ENCODE peak calls at places on chromosomes 16 and 17, in ten cellular contexts. One of them, this sample, is unnamed.

GRCh38 chr17:75754378-75755204 is 10.4 kb downstream of the GALK1 start:
- DNase-seq in small intestine: no peak
- DNase-seq in endothelial cell of umbilical vein: no peak
- DNase-seq in thoracic aorta: no peak
- DNase-seq in right atrium auricular region: no peak
- DNase-seq in PC-9: no peak
- DNase-seq in dorsolateral prefrontal cortex: no peak
- DNase-seq in heart right ventricle: no peak
- DNase-seq in CD4-positive, CD25-positive, alpha-beta regulatory T cell: no peak
- DNase-seq in adrenal gland: no peak
- DNase-seq in this sample: no peak

GRCh38 chr16:81531415-81531814 is 86.8 kb downstream of the CMIP start:
- DNase-seq in dorsolateral prefrontal cortex: no peak
- DNase-seq in right atrium auricular region: no peak
- DNase-seq in CD4-positive, CD25-positive, alpha-beta regulatory T cell: no peak
- DNase-seq in PC-9: no peak
- DNase-seq in adrenal gland: no peak
- DNase-seq in heart right ventricle: no peak
- DNase-seq in small intestine: peak; percentile 93
- DNase-seq in endothelial cell of umbilical vein: no peak
- DNase-seq in thoracic aorta: no peak
- DNase-seq in this sample: no peak

GRCh38 chr16:7303677-7304200 is 28.9 kb upstream of the RBFOX1 start:
- DNase-seq in CD4-positive, CD25-positive, alpha-beta regulatory T cell: no peak
- DNase-seq in small intestine: no peak
- DNase-seq in endothelial cell of umbilical vein: no peak
- DNase-seq in thoracic aorta: no peak
- DNase-seq in adrenal gland: no peak
- DNase-seq in right atrium auricular region: no peak
- DNase-seq in dorsolateral prefrontal cortex: no peak
- DNase-seq in PC-9: no peak
- DNase-seq in heart right ventricle: no peak
- DNase-seq in this sample: no peak

GRCh38 chr17:73042809-73043685 is 49.4 kb downstream of the SLC39A11 start:
- DNase-seq in endothelial cell of umbilical vein: no peak
- DNase-seq in dorsolateral prefrontal cortex: no peak
- DNase-seq in thoracic aorta: no peak
- DNase-seq in heart right ventricle: no peak
- DNase-seq in right atrium auricular region: no peak
- DNase-seq in adrenal gland: no peak
- DNase-seq in PC-9: no peak
- DNase-seq in small intestine: peak; percentile 4
- DNase-seq in CD4-positive, CD25-positive, alpha-beta regulatory T cell: no peak
- DNase-seq in this sample: no peak

GRCh38 chr16:85416267-85417109 is 196.6 kb upstream of the GSE1 start:
- DNase-seq in right atrium auricular region: no peak
- DNase-seq in dorsolateral prefrontal cortex: peak; percentile 18
- DNase-seq in small intestine: peak; percentile 71
- DNase-seq in endothelial cell of umbilical vein: no peak
- DNase-seq in thoracic aorta: no peak
- DNase-seq in adrenal gland: peak; percentile 59
- DNase-seq in PC-9: peak; percentile 65
- DNase-seq in CD4-positive, CD25-positive, alpha-beta regulatory T cell: peak; percentile 72
- DNase-seq in heart right ventricle: peak; percentile 64
- DNase-seq in this sample: no peak

GRCh38 chr17:82281502-82282238 is 8.2 kb upstream of the CSNK1D start:
- DNase-seq in endothelial cell of umbilical vein: peak; percentile 29
- DNase-seq in thoracic aorta: no peak
- DNase-seq in heart right ventricle: no peak
- DNase-seq in dorsolateral prefrontal cortex: no peak
- DNase-seq in CD4-positive, CD25-positive, alpha-beta regulatory T cell: no peak
- DNase-seq in PC-9: peak; percentile 89
- DNase-seq in small intestine: peak; percentile 80
- DNase-seq in adrenal gland: peak; percentile 56
- DNase-seq in right atrium auricular region: no peak
- DNase-seq in this sample: no peak

GRCh38 chr16:30615358-30616076 is 5.3 kb upstream of the ZNF689 start:
- DNase-seq in endothelial cell of umbilical vein: peak; percentile 35
- DNase-seq in dorsolateral prefrontal cortex: no peak
- DNase-seq in heart right ventricle: peak; percentile 67
- DNase-seq in adrenal gland: peak; percentile 76
- DNase-seq in small intestine: peak; percentile 63
- DNase-seq in right atrium auricular region: no peak
- DNase-seq in CD4-positive, CD25-positive, alpha-beta regulatory T cell: peak; percentile 82
- DNase-seq in PC-9: peak; percentile 57
- DNase-seq in thoracic aorta: no peak
- DNase-seq in this sample: no peak

GRCh38 chr17:31596382-31597323 is 205.2 kb downstream of the RAB11FIP4 start:
- DNase-seq in thoracic aorta: peak; percentile 85
- DNase-seq in endothelial cell of umbilical vein: peak; percentile 96
- DNase-seq in heart right ventricle: peak; percentile 75
- DNase-seq in right atrium auricular region: peak; percentile 80
- DNase-seq in CD4-positive, CD25-positive, alpha-beta regulatory T cell: no peak
- DNase-seq in PC-9: peak; percentile 94
- DNase-seq in dorsolateral prefrontal cortex: peak; percentile 68
- DNase-seq in adrenal gland: peak; percentile 82
- DNase-seq in small intestine: no peak
- DNase-seq in this sample: peak; percentile 96

GRCh38 chr17:81991684-81992513 is 14.5 kb downstream of the ASPSCR1 start:
- DNase-seq in heart right ventricle: peak; percentile 76
- DNase-seq in PC-9: no peak
- DNase-seq in endothelial cell of umbilical vein: peak; percentile 36
- DNase-seq in thoracic aorta: peak; percentile 29
- DNase-seq in small intestine: peak; percentile 94
- DNase-seq in right atrium auricular region: peak; percentile 66
- DNase-seq in adrenal gland: peak; percentile 93
- DNase-seq in dorsolateral prefrontal cortex: peak; percentile 74
- DNase-seq in CD4-positive, CD25-positive, alpha-beta regulatory T cell: no peak
- DNase-seq in this sample: no peak

DNA sequence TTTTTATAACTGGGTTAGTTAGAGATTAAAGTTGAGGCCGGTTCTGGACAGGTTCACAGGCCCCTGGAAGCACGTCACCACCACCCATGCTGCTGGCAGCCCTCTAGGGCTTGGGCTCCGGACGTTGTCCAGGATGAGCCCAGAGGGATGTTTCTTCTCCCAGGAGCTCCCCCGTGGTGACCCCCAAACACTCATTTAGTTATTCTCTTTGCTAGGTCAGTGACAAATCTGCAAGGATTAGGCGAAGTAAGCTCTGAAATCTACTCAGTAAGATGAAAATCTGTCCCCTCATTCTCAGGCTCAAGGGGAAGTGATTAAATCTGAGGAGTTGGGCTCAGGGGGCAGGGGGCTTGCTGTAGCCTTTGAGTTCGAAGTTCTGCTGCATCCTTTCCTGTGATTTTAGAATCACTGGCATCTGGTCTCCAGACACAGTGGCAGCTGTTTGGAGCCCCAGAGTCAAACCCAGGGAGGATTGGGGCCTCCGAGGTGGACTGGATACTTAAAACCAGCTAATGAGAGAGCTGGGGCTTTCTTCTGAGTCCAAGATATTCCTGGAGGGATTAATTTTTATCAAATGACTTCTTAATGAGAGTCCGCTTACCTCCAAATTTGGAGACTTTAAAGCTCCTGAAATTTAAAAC is 49.2 kb upstream of the HS3ST2 start:
- DNase-seq in thoracic aorta: no peak
- DNase-seq in endothelial cell of umbilical vein: no peak
- DNase-seq in dorsolateral prefrontal cortex: no peak
- DNase-seq in PC-9: no peak
- DNase-seq in right atrium auricular region: no peak
- DNase-seq in small intestine: no peak
- DNase-seq in adrenal gland: no peak
- DNase-seq in CD4-positive, CD25-positive, alpha-beta regulatory T cell: no peak
- DNase-seq in heart right ventricle: no peak
- DNase-seq in this sample: no peak
- H3K27ac ChIP-seq in thoracic aorta: peak overlapping the region; percentile 77
- H3K27ac ChIP-seq in endothelial cell of umbilical vein: no peak overlapping the region
- H3K27ac ChIP-seq in dorsolateral prefrontal cortex: no peak overlapping the region
- H3K27ac ChIP-seq in PC-9: no peak overlapping the region
- H3K27ac ChIP-seq in right atrium auricular region: no peak overlapping the region
- H3K27ac ChIP-seq in small intestine: no peak overlapping the region
- H3K27ac ChIP-seq in adrenal gland: no peak overlapping the region
- H3K27ac ChIP-seq in CD4-positive, CD25-positive, alpha-beta regulatory T cell: no peak overlapping the region
- H3K27ac ChIP-seq in heart right ventricle: no peak overlapping the region
- H3K27ac ChIP-seq in this sample: peak overlapping the region; percentile 44

GRCh38 chr16:52271088-52271487 is 275.9 kb downstream of the TOX3 start:
- DNase-seq in small intestine: no peak
- DNase-seq in endothelial cell of umbilical vein: no peak
- DNase-seq in adrenal gland: no peak
- DNase-seq in dorsolateral prefrontal cortex: no peak
- DNase-seq in thoracic aorta: no peak
- DNase-seq in heart right ventricle: no peak
- DNase-seq in CD4-positive, CD25-positive, alpha-beta regulatory T cell: no peak
- DNase-seq in PC-9: no peak
- DNase-seq in right atrium auricular region: no peak
- DNase-seq in this sample: no peak
- H3K4me3 ChIP-seq in small intestine: no peak overlapping the region
- H3K4me3 ChIP-seq in endothelial cell of umbilical vein: no peak overlapping the region
- H3K4me3 ChIP-seq in adrenal gland: no peak overlapping the region
- H3K4me3 ChIP-seq in dorsolateral prefrontal cortex: no peak overlapping the region
- H3K4me3 ChIP-seq in thoracic aorta: no peak overlapping the region
- H3K4me3 ChIP-seq in heart right ventricle: no peak overlapping the region
- H3K4me3 ChIP-seq in CD4-positive, CD25-positive, alpha-beta regulatory T cell: no peak overlapping the region
- H3K4me3 ChIP-seq in PC-9: no peak overlapping the region
- H3K4me3 ChIP-seq in right atrium auricular region: no peak overlapping the region
- H3K4me3 ChIP-seq in this sample: no peak overlapping the region

GRCh38 chr17:50050431-50051032 is 5.4 kb upstream of the ITGA3 start:
- DNase-seq in CD4-positive, CD25-positive, alpha-beta regulatory T cell: no peak
- DNase-seq in PC-9: peak; percentile 60
- DNase-seq in right atrium auricular region: no peak
- DNase-seq in endothelial cell of umbilical vein: no peak
- DNase-seq in heart right ventricle: no peak
- DNase-seq in adrenal gland: no peak
- DNase-seq in small intestine: no peak
- DNase-seq in dorsolateral prefrontal cortex: no peak
- DNase-seq in thoracic aorta: no peak
- DNase-seq in this sample: no peak
- H3K27ac ChIP-seq in CD4-positive, CD25-positive, alpha-beta regulatory T cell: no peak overlapping the region
- H3K27ac ChIP-seq in PC-9: peak overlapping the region; percentile 97
- H3K27ac ChIP-seq in right atrium auricular region: no peak overlapping the region
- H3K27ac ChIP-seq in endothelial cell of umbilical vein: no peak overlapping the region
- H3K27ac ChIP-seq in heart right ventricle: no peak overlapping the region
- H3K27ac ChIP-seq in adrenal gland: peak overlapping the region; percentile 17
- H3K27ac ChIP-seq in small intestine: no peak overlapping the region
- H3K27ac ChIP-seq in dorsolateral prefrontal cortex: no peak overlapping the region
- H3K27ac ChIP-seq in thoracic aorta: no peak overlapping the region
- H3K27ac ChIP-seq in this sample: no peak overlapping the region

GRCh38 chr16:87423429-87423828 is 31.3 kb downstream of the MAP1LC3B start:
- DNase-seq in small intestine: no peak
- DNase-seq in heart right ventricle: no peak
- DNase-seq in endothelial cell of umbilical vein: no peak
- DNase-seq in PC-9: no peak
- DNase-seq in CD4-positive, CD25-positive, alpha-beta regulatory T cell: no peak
- DNase-seq in right atrium auricular region: no peak
- DNase-seq in thoracic aorta: no peak
- DNase-seq in dorsolateral prefrontal cortex: no peak
- DNase-seq in adrenal gland: no peak
- DNase-seq in this sample: no peak

GRCh38 chr16:87424260-87424659 is 32.1 kb downstream of the MAP1LC3B start:
- DNase-seq in dorsolateral prefrontal cortex: no peak
- DNase-seq in small intestine: no peak
- DNase-seq in adrenal gland: no peak
- DNase-seq in endothelial cell of umbilical vein: no peak
- DNase-seq in thoracic aorta: no peak
- DNase-seq in right atrium auricular region: no peak
- DNase-seq in heart right ventricle: no peak
- DNase-seq in PC-9: no peak
- DNase-seq in CD4-positive, CD25-positive, alpha-beta regulatory T cell: no peak
- DNase-seq in this sample: no peak

GRCh38 chr16:87425941-87426340 is 33.8 kb downstream of the MAP1LC3B start:
- DNase-seq in PC-9: no peak
- DNase-seq in endothelial cell of umbilical vein: no peak
- DNase-seq in right atrium auricular region: no peak
- DNase-seq in heart right ventricle: no peak
- DNase-seq in small intestine: no peak
- DNase-seq in adrenal gland: no peak
- DNase-seq in CD4-positive, CD25-positive, alpha-beta regulatory T cell: no peak
- DNase-seq in dorsolateral prefrontal cortex: peak; percentile 44
- DNase-seq in thoracic aorta: no peak
- DNase-seq in this sample: no peak

GRCh38 chr16:87422106-87422505 is 30.0 kb downstream of the MAP1LC3B start:
- DNase-seq in CD4-positive, CD25-positive, alpha-beta regulatory T cell: no peak
- DNase-seq in right atrium auricular region: no peak
- DNase-seq in endothelial cell of umbilical vein: no peak
- DNase-seq in small intestine: no peak
- DNase-seq in thoracic aorta: no peak
- DNase-seq in heart right ventricle: no peak
- DNase-seq in dorsolateral prefrontal cortex: no peak
- DNase-seq in adrenal gland: no peak
- DNase-seq in PC-9: no peak
- DNase-seq in this sample: no peak

GRCh38 chr16:87426423-87427215 is 34.5 kb downstream of the MAP1LC3B start:
- DNase-seq in right atrium auricular region: no peak
- DNase-seq in PC-9: no peak
- DNase-seq in CD4-positive, CD25-positive, alpha-beta regulatory T cell: no peak
- DNase-seq in small intestine: no peak
- DNase-seq in heart right ventricle: no peak
- DNase-seq in endothelial cell of umbilical vein: no peak
- DNase-seq in dorsolateral prefrontal cortex: no peak
- DNase-seq in thoracic aorta: no peak
- DNase-seq in adrenal gland: no peak
- DNase-seq in this sample: no peak
- H3K4me3 ChIP-seq in right atrium auricular region: no peak overlapping the region
- H3K4me3 ChIP-seq in PC-9: no peak overlapping the region
- H3K4me3 ChIP-seq in CD4-positive, CD25-positive, alpha-beta regulatory T cell: no peak overlapping the region
- H3K4me3 ChIP-seq in small intestine: no peak overlapping the region
- H3K4me3 ChIP-seq in heart right ventricle: no peak overlapping the region
- H3K4me3 ChIP-seq in endothelial cell of umbilical vein: no peak overlapping the region
- H3K4me3 ChIP-seq in dorsolateral prefrontal cortex: no peak overlapping the region
- H3K4me3 ChIP-seq in thoracic aorta: no peak overlapping the region
- H3K4me3 ChIP-seq in adrenal gland: no peak overlapping the region
- H3K4me3 ChIP-seq in this sample: no peak overlapping the region

GRCh38 chr16:70699696-70700095 is 13.8 kb upstream of the MTSS2 start:
- DNase-seq in heart right ventricle: no peak
- DNase-seq in small intestine: no peak
- DNase-seq in thoracic aorta: no peak
- DNase-seq in CD4-positive, CD25-positive, alpha-beta regulatory T cell: no peak
- DNase-seq in endothelial cell of umbilical vein: no peak
- DNase-seq in PC-9: no peak
- DNase-seq in right atrium auricular region: no peak
- DNase-seq in dorsolateral prefrontal cortex: no peak
- DNase-seq in adrenal gland: no peak
- DNase-seq in this sample: no peak
- H3K27ac ChIP-seq in heart right ventricle: peak overlapping the region; percentile 83
- H3K27ac ChIP-seq in small intestine: no peak overlapping the region
- H3K27ac ChIP-seq in thoracic aorta: peak overlapping the region; percentile 87
- H3K27ac ChIP-seq in CD4-positive, CD25-positive, alpha-beta regulatory T cell: no peak overlapping the region
- H3K27ac ChIP-seq in endothelial cell of umbilical vein: no peak overlapping the region
- H3K27ac ChIP-seq in PC-9: no peak overlapping the region
- H3K27ac ChIP-seq in right atrium auricular region: peak overlapping the region; percentile 85
- H3K27ac ChIP-seq in dorsolateral prefrontal cortex: peak overlapping the region; percentile 87
- H3K27ac ChIP-seq in adrenal gland: no peak overlapping the region
- H3K27ac ChIP-seq in this sample: peak overlapping the region; percentile 95